ENCODE peak calls at places on chromosomes 5 and 9, in ten cellular contexts. One of them, this sample, is unnamed.

GRCh38 chr9:35911690-35912089 is 2.4 kb downstream of the SPAAR start:
- DNase-seq in lower leg skin: peak
- DNase-seq in H54: no peak
- DNase-seq in A549: no peak
- DNase-seq in esophagus squamous epithelium: no peak
- DNase-seq in IMR-90: no peak
- DNase-seq in transverse colon: no peak
- DNase-seq in GM12892: no peak
- DNase-seq in breast epithelium: no peak
- DNase-seq in uterus: no peak
- DNase-seq in this sample: no peak

GRCh38 chr9:19999491-20000057 is 210.7 kb upstream of the SLC24A2 start:
- DNase-seq in H54: peak
- DNase-seq in uterus: no peak
- DNase-seq in breast epithelium: no peak
- DNase-seq in IMR-90: peak
- DNase-seq in esophagus squamous epithelium: no peak
- DNase-seq in GM12892: no peak
- DNase-seq in transverse colon: no peak
- DNase-seq in A549: no peak
- DNase-seq in lower leg skin: no peak
- DNase-seq in this sample: no peak

GRCh38 chr9:108978121-108978694 is 35.1 kb downstream of the CTNNAL1 start:
- DNase-seq in H54: no peak
- DNase-seq in GM12892: no peak
- DNase-seq in A549: no peak
- DNase-seq in lower leg skin: no peak
- DNase-seq in esophagus squamous epithelium: no peak
- DNase-seq in transverse colon: no peak
- DNase-seq in IMR-90: no peak
- DNase-seq in uterus: no peak
- DNase-seq in breast epithelium: no peak
- DNase-seq in this sample: no peak

GRCh38 chr9:92467041-92467440 is 15.3 kb downstream of the ASPN start:
- DNase-seq in esophagus squamous epithelium: no peak
- DNase-seq in transverse colon: no peak
- DNase-seq in GM12892: no peak
- DNase-seq in IMR-90: no peak
- DNase-seq in A549: no peak
- DNase-seq in lower leg skin: no peak
- DNase-seq in breast epithelium: no peak
- DNase-seq in H54: no peak
- DNase-seq in uterus: no peak
- DNase-seq in this sample: no peak

GRCh38 chr5:56314536-56314935 is 81.4 kb upstream of the ANKRD55 start:
- DNase-seq in A549: peak
- DNase-seq in GM12892: peak
- DNase-seq in uterus: no peak
- DNase-seq in breast epithelium: no peak
- DNase-seq in transverse colon: no peak
- DNase-seq in lower leg skin: no peak
- DNase-seq in esophagus squamous epithelium: no peak
- DNase-seq in H54: peak
- DNase-seq in IMR-90: no peak
- DNase-seq in this sample: no peak

GRCh38 chr5:59069438-59070079 is 486.7 kb downstream of the RAB3C start:
- DNase-seq in transverse colon: no peak
- DNase-seq in A549: peak
- DNase-seq in esophagus squamous epithelium: no peak
- DNase-seq in lower leg skin: no peak
- DNase-seq in breast epithelium: no peak
- DNase-seq in H54: peak
- DNase-seq in GM12892: no peak
- DNase-seq in IMR-90: peak
- DNase-seq in uterus: peak
- DNase-seq in this sample: no peak

GRCh38 chr9:134602547-134603362 is 38.8 kb upstream of the COL5A1 start:
- DNase-seq in IMR-90: peak
- DNase-seq in uterus: peak
- DNase-seq in transverse colon: peak
- DNase-seq in esophagus squamous epithelium: no peak
- DNase-seq in H54: peak
- DNase-seq in breast epithelium: peak
- DNase-seq in A549: peak
- DNase-seq in GM12892: no peak
- DNase-seq in lower leg skin: no peak
- DNase-seq in this sample: peak

GRCh38 chr5:158752656-158752973 is 347.1 kb downstream of the EBF1 start:
- DNase-seq in IMR-90: no peak
- DNase-seq in transverse colon: no peak
- DNase-seq in GM12892: no peak
- DNase-seq in breast epithelium: no peak
- DNase-seq in H54: no peak
- DNase-seq in A549: no peak
- DNase-seq in lower leg skin: no peak
- DNase-seq in esophagus squamous epithelium: no peak
- DNase-seq in uterus: no peak
- DNase-seq in this sample: no peak

GRCh38 chr5:174571662-174572397 is 152.6 kb upstream of the MSX2 start:
- DNase-seq in H54: peak
- DNase-seq in breast epithelium: peak
- DNase-seq in lower leg skin: peak
- DNase-seq in uterus: peak
- DNase-seq in transverse colon: peak
- DNase-seq in GM12892: no peak
- DNase-seq in A549: peak
- DNase-seq in IMR-90: peak
- DNase-seq in esophagus squamous epithelium: no peak
- DNase-seq in this sample: no peak

GRCh38 chr9:132319421-132320110 is 35.2 kb downstream of the SETX start:
- DNase-seq in IMR-90: no peak
- DNase-seq in GM12892: no peak
- DNase-seq in breast epithelium: no peak
- DNase-seq in H54: no peak
- DNase-seq in lower leg skin: no peak
- DNase-seq in A549: no peak
- DNase-seq in esophagus squamous epithelium: no peak
- DNase-seq in transverse colon: no peak
- DNase-seq in uterus: no peak
- DNase-seq in this sample: no peak

GRCh38 chr5:150163547-150164059 is 3.0 kb upstream of the CDX1 start:
- DNase-seq in esophagus squamous epithelium: no peak
- DNase-seq in transverse colon: peak
- DNase-seq in uterus: peak
- DNase-seq in H54: no peak
- DNase-seq in A549: no peak
- DNase-seq in breast epithelium: no peak
- DNase-seq in lower leg skin: peak
- DNase-seq in GM12892: no peak
- DNase-seq in IMR-90: no peak
- DNase-seq in this sample: no peak

GRCh38 chr5:176803943-176804498 is 6.3 kb upstream of the UNC5A start:
- DNase-seq in GM12892: no peak
- DNase-seq in uterus: no peak
- DNase-seq in H54: peak
- DNase-seq in esophagus squamous epithelium: no peak
- DNase-seq in A549: no peak
- DNase-seq in breast epithelium: no peak
- DNase-seq in transverse colon: no peak
- DNase-seq in IMR-90: peak
- DNase-seq in lower leg skin: no peak
- DNase-seq in this sample: no peak

GRCh38 chr5:14406554-14406849 is 175.1 kb upstream of the OTULINL start:
- DNase-seq in uterus: no peak
- DNase-seq in IMR-90: peak
- DNase-seq in GM12892: no peak
- DNase-seq in lower leg skin: no peak
- DNase-seq in breast epithelium: no peak
- DNase-seq in H54: peak
- DNase-seq in A549: no peak
- DNase-seq in transverse colon: no peak
- DNase-seq in esophagus squamous epithelium: no peak
- DNase-seq in this sample: no peak

GRCh38 chr5:54738118-54738972 is 220.8 kb downstream of the SNX18 start:
- DNase-seq in IMR-90: peak
- DNase-seq in breast epithelium: no peak
- DNase-seq in esophagus squamous epithelium: no peak
- DNase-seq in A549: no peak
- DNase-seq in uterus: peak
- DNase-seq in H54: peak
- DNase-seq in GM12892: no peak
- DNase-seq in lower leg skin: peak
- DNase-seq in transverse colon: peak
- DNase-seq in this sample: no peak
- TF ChIP-seq POLR2A in IMR-90: no peak
- TF ChIP-seq POLR2A in breast epithelium: no peak
- TF ChIP-seq POLR2A in esophagus squamous epithelium: no peak
- TF ChIP-seq POLR2A in A549: no peak
- TF ChIP-seq POLR2A in uterus: no peak
- TF ChIP-seq POLR2A in H54: no peak
- TF ChIP-seq POLR2A in GM12892: no peak
- TF ChIP-seq POLR2A in lower leg skin: no peak
- TF ChIP-seq POLR2A in transverse colon: no peak
- TF ChIP-seq POLR2A in this sample: no peak

DNA sequence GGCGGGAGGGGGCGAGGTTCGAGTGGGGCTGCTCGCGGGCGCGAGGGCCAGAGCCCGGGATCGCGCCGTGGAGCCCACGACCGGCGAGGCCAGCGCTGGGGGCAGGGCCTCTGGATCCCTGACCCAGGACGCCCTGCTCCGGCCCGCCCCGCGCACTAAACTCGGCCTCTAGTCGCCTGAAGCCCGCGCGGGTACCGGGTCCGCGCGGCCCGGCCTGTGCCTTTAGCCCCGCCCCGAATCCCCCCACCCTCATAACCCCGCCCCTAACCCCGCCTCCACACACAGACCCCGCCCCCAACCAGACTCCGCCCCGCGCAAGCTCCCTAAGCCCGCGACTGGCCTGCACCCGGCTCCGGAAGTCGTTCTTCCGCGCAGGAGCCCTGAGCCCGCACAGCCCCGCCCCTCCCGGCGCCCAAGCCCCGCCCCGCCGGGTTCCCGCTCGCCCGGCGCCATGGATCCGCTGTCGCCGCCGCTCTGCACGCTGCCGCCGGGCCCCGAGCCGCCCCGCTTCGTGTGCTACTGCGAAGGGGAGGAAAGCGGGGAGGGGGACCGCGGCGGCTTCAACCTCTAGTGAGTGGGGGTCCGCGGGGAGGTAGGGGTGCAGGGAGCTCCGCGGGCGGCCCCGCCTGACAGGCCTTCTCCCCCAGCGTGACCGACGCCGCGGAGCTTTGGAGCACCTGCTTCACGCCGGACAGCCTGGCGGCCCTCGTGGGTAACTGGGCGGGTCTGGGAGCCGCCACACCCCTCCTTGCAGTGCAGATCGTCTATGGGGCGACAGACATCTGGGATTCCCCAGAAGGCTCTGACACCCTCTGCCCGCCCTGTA is at the start of gene PAXX:
- DNase-seq in GM12892: peak
- DNase-seq in A549: peak
- DNase-seq in H54: peak
- DNase-seq in breast epithelium: peak
- DNase-seq in IMR-90: peak
- DNase-seq in lower leg skin: peak
- DNase-seq in uterus: peak
- DNase-seq in esophagus squamous epithelium: peak
- DNase-seq in transverse colon: peak
- DNase-seq in this sample: no peak
- TF ChIP-seq POLR2A in GM12892: peak
- TF ChIP-seq POLR2A in A549: peak
- TF ChIP-seq POLR2A in H54: peak
- TF ChIP-seq POLR2A in breast epithelium: no peak
- TF ChIP-seq POLR2A in IMR-90: no peak
- TF ChIP-seq POLR2A in lower leg skin: no peak
- TF ChIP-seq POLR2A in uterus: no peak
- TF ChIP-seq POLR2A in esophagus squamous epithelium: no peak
- TF ChIP-seq POLR2A in transverse colon: peak
- TF ChIP-seq POLR2A in this sample: no peak

DNA sequence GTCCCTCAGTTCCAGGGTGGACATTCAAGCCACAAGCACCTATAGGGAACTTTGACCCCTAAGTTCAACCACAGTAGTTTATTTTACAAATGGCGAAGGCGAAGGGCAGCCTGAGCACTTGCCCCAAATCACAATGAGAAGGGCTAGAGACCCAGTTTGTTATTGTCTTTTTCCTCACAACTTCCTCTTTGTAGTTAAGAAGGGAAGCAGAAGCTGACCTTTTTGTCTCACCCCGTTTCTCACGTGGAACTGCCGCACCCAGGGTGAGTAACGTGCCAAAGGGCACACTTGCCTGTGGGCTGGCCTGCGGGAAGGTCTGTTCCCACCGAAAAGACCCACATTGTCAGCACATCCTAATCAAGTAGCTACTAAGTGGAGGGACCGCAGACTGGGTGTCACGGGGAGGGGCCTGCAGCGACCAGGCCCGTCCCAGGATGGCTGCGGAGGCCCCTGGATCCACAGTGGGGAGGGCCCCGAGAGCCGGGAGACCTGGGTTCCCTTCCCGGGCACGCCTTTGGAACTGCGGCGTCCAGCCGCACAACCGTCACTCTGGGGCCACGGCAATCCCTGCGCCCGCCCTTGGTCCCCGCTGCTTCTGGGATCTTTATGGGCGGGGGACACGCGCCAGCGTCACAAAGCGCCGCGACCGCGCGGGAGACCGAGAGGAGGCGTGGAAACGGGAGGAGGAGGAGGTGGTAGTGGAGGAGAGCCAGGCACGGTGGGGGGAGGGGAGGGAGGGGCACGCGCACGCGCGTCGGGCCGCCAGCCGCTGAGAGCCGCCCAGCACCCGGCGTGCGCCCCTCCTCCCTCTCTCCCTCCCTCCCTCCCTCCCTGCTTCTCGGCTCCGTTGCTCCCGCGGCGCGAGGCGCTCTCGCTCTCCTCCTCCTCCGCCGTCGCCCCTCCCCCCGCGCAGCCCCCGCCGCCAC is at the start of gene UBE2R2:
- DNase-seq in uterus: peak
- DNase-seq in transverse colon: peak
- DNase-seq in IMR-90: peak
- DNase-seq in H54: peak
- DNase-seq in A549: peak
- DNase-seq in GM12892: peak
- DNase-seq in breast epithelium: peak
- DNase-seq in lower leg skin: peak
- DNase-seq in esophagus squamous epithelium: peak
- DNase-seq in this sample: no peak
- TF ChIP-seq POLR2A in uterus: peak
- TF ChIP-seq POLR2A in transverse colon: peak
- TF ChIP-seq POLR2A in IMR-90: peak
- TF ChIP-seq POLR2A in H54: peak
- TF ChIP-seq POLR2A in A549: peak
- TF ChIP-seq POLR2A in GM12892: peak
- TF ChIP-seq POLR2A in breast epithelium: peak
- TF ChIP-seq POLR2A in lower leg skin: no peak
- TF ChIP-seq POLR2A in esophagus squamous epithelium: no peak
- TF ChIP-seq POLR2A in this sample: peak

DNA sequence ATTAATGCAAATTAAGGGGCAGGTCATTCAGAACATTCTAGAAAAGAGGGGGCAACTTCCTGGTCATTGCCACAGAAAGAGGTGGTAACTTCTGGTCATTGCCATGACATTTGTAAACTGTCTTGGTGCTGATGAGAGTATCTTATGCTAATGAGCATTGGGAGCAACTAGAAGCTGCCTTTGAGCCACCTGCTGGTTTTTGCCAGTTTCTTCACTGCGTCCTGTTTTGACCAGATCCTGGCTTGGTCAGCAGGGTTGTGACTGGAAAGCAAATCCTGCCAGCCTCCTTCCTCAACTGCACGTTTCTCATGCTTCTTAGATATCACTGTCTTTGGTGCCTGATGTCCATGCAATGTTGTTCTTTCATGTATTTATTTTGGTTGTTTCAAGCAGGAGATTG is 53.2 kb upstream of the SPATA31C2 start:
- DNase-seq in A549: no peak
- DNase-seq in esophagus squamous epithelium: no peak
- DNase-seq in GM12892: no peak
- DNase-seq in H54: no peak
- DNase-seq in breast epithelium: no peak
- DNase-seq in transverse colon: no peak
- DNase-seq in IMR-90: no peak
- DNase-seq in uterus: no peak
- DNase-seq in lower leg skin: no peak
- DNase-seq in this sample: no peak
- TF ChIP-seq POLR2A in A549: no peak
- TF ChIP-seq POLR2A in esophagus squamous epithelium: no peak
- TF ChIP-seq POLR2A in GM12892: no peak
- TF ChIP-seq POLR2A in H54: no peak
- TF ChIP-seq POLR2A in breast epithelium: no peak
- TF ChIP-seq POLR2A in transverse colon: no peak
- TF ChIP-seq POLR2A in IMR-90: no peak
- TF ChIP-seq POLR2A in uterus: no peak
- TF ChIP-seq POLR2A in lower leg skin: no peak
- TF ChIP-seq POLR2A in this sample: no peak

This sample was measured in vagina.